ENCODE peak calls at places on chromosome 1, in five cellular contexts. One of them, this sample, is unnamed.

GRCh38 chr1:9315411-9316079 is 22.9 kb downstream of the SPSB1 start:
- DNase-seq in kidney: no peak
- DNase-seq in astrocyte of the spinal cord: peak
- DNase-seq in heart right ventricle: no peak
- DNase-seq in lower lobe of right lung: no peak
- DNase-seq in this sample: peak

GRCh38 chr1:39110325-39110851 is 84.2 kb downstream of the NDUFS5 start:
- DNase-seq in kidney: no peak
- DNase-seq in astrocyte of the spinal cord: peak
- DNase-seq in heart right ventricle: no peak
- DNase-seq in lower lobe of right lung: no peak
- DNase-seq in this sample: peak

GRCh38 chr1:39380036-39380435 is 111.4 kb upstream of the BMP8A start:
- DNase-seq in lower lobe of right lung: no peak
- DNase-seq in astrocyte of the spinal cord: no peak
- DNase-seq in heart right ventricle: no peak
- DNase-seq in kidney: no peak
- DNase-seq in this sample: no peak

GRCh38 chr1:160519542-160520435 is 3.3 kb downstream of the SLAMF6 start:
- DNase-seq in astrocyte of the spinal cord: no peak
- DNase-seq in heart right ventricle: no peak
- DNase-seq in kidney: no peak
- DNase-seq in lower lobe of right lung: no peak
- DNase-seq in this sample: peak

GRCh38 chr1:229251185-229251584 is 19.7 kb upstream of the RAB4A start:
- DNase-seq in lower lobe of right lung: no peak
- DNase-seq in heart right ventricle: no peak
- DNase-seq in astrocyte of the spinal cord: no peak
- DNase-seq in kidney: no peak
- DNase-seq in this sample: no peak

GRCh38 chr1:47180603-47181094 is 9.2 kb downstream of the PDZK1IP1 start:
- DNase-seq in heart right ventricle: no peak
- DNase-seq in astrocyte of the spinal cord: no peak
- DNase-seq in kidney: no peak
- DNase-seq in lower lobe of right lung: no peak
- DNase-seq in this sample: peak

GRCh38 chr1:220338759-220339158 is 66.5 kb upstream of the RAB3GAP2 start:
- DNase-seq in astrocyte of the spinal cord: no peak
- DNase-seq in kidney: no peak
- DNase-seq in heart right ventricle: no peak
- DNase-seq in lower lobe of right lung: no peak
- DNase-seq in this sample: no peak

GRCh38 chr1:164440222-164440621 is 118.8 kb upstream of the PBX1 start:
- DNase-seq in kidney: no peak
- DNase-seq in lower lobe of right lung: no peak
- DNase-seq in heart right ventricle: no peak
- DNase-seq in astrocyte of the spinal cord: peak
- DNase-seq in this sample: peak

GRCh38 chr1:185358957-185359356 is 41.9 kb upstream of the IVNS1ABP start:
- DNase-seq in kidney: no peak
- DNase-seq in heart right ventricle: no peak
- DNase-seq in lower lobe of right lung: no peak
- DNase-seq in astrocyte of the spinal cord: no peak
- DNase-seq in this sample: no peak

GRCh38 chr1:233105225-233105624 is 154.8 kb downstream of the NTPCR start:
- DNase-seq in heart right ventricle: no peak
- DNase-seq in lower lobe of right lung: no peak
- DNase-seq in kidney: no peak
- DNase-seq in astrocyte of the spinal cord: no peak
- DNase-seq in this sample: peak

DNA sequence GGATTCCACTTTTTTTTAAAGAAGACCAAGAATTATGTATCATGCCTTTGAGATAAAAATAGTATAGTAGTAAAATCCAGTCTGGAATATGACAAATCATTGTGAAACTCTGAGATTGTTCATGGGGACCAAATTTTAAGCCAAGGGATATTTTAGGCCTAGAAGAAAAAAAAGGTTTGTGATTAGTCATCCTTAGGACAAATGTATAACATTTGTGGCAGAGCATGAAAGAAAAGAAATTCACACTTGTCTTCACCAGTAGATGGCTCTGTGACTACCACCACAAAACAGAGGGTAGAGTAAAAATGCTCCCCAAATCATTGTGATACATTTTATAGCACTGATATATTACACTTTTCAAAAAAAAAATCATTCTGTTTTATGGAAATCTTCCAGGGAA is 226.1 kb downstream of the KCTD3 start:
- DNase-seq in lower lobe of right lung: no peak
- DNase-seq in astrocyte of the spinal cord: peak
- DNase-seq in kidney: no peak
- DNase-seq in heart right ventricle: no peak
- DNase-seq in this sample: peak
- TF ChIP-seq CTCF in lower lobe of right lung: no peak
- TF ChIP-seq CTCF in astrocyte of the spinal cord: peak
- TF ChIP-seq CTCF in kidney: no peak
- TF ChIP-seq CTCF in heart right ventricle: no peak
- TF ChIP-seq CTCF in this sample: peak

GRCh38 chr1:168636200-168636599 is 59.8 kb downstream of the XCL1 start:
- DNase-seq in astrocyte of the spinal cord: no peak
- DNase-seq in kidney: no peak
- DNase-seq in heart right ventricle: no peak
- DNase-seq in lower lobe of right lung: no peak
- DNase-seq in this sample: peak
- TF ChIP-seq CTCF in astrocyte of the spinal cord: peak
- TF ChIP-seq CTCF in kidney: peak
- TF ChIP-seq CTCF in heart right ventricle: peak
- TF ChIP-seq CTCF in lower lobe of right lung: peak
- TF ChIP-seq CTCF in this sample: peak

DNA sequence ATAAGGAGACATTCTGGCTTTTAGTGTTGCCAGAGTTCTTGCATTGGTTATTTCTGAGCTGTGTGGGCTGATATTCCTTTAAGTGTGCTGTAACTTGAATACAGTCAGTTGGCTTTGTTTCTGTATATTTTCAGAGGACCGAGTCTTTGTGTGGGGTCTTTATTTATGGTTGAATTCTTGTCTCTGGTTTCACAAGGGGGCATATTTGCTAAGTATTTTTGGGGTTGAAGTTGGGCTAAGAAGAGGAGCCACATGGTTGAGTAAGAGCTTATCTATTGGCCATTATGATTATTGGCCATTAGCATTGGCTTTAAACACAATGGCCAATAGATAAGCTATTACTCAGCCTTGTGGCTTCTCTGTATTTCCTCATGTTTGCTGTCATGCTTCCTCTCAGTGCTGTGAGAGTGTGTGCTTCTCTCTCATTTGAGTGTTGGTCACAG is 26.3 kb upstream of the PTGFR start:
- DNase-seq in heart right ventricle: no peak
- DNase-seq in astrocyte of the spinal cord: no peak
- DNase-seq in lower lobe of right lung: no peak
- DNase-seq in kidney: no peak
- DNase-seq in this sample: no peak
- TF ChIP-seq CTCF in heart right ventricle: no peak
- TF ChIP-seq CTCF in astrocyte of the spinal cord: no peak
- TF ChIP-seq CTCF in lower lobe of right lung: no peak
- TF ChIP-seq CTCF in kidney: no peak
- TF ChIP-seq CTCF in this sample: no peak

GRCh38 chr1:18041685-18042355 is 65.8 kb upstream of the IGSF21 start:
- DNase-seq in lower lobe of right lung: no peak
- DNase-seq in astrocyte of the spinal cord: no peak
- DNase-seq in kidney: no peak
- DNase-seq in heart right ventricle: no peak
- DNase-seq in this sample: peak
- TF ChIP-seq CTCF in lower lobe of right lung: no peak
- TF ChIP-seq CTCF in astrocyte of the spinal cord: no peak
- TF ChIP-seq CTCF in kidney: no peak
- TF ChIP-seq CTCF in heart right ventricle: peak
- TF ChIP-seq CTCF in this sample: no peak

DNA sequence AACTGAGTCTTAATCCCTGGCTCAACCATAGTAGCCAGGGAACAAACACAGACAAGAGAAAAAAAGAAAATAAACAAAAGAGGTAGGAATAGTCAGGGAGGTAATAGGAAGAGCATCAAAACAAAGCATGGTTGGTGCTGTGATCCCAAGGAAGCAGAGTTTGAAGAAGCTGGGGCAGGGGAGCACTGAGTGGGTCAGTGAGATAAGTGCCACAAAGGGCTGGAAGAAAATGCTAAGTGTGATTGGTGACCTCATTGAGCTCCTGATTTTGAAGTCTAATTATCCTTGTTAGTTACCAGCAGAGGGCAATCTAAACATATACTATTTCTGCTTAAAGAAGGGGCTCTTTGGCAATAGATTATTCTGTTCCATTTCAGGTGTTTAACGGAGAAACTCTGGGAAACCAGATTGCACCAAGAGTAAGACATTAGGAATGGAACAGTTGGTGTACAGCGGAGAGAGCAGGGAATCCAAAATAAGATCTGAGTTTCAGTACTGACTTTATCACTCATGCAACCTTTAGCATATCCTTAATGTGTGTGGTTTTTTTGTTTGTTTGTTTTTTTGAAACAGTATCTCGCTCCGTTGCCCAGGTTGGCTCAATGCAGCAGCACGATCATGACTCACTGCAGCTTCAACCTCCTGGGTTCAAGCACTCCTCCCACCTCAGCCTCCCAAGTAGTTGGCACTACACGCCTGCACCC is 30.7 kb upstream of the KIAA1614 start:
- DNase-seq in lower lobe of right lung: no peak
- DNase-seq in heart right ventricle: no peak
- DNase-seq in kidney: no peak
- DNase-seq in astrocyte of the spinal cord: peak
- DNase-seq in this sample: peak
- TF ChIP-seq CTCF in lower lobe of right lung: peak
- TF ChIP-seq CTCF in heart right ventricle: peak
- TF ChIP-seq CTCF in kidney: peak
- TF ChIP-seq CTCF in astrocyte of the spinal cord: peak
- TF ChIP-seq CTCF in this sample: peak

GRCh38 chr1:246805135-246805716 is 81.0 kb downstream of the SCCPDH start:
- DNase-seq in kidney: no peak
- DNase-seq in lower lobe of right lung: no peak
- DNase-seq in astrocyte of the spinal cord: no peak
- DNase-seq in heart right ventricle: no peak
- DNase-seq in this sample: peak

GRCh38 chr1:246803891-246804290 is 79.7 kb downstream of the SCCPDH start:
- DNase-seq in kidney: no peak
- DNase-seq in lower lobe of right lung: no peak
- DNase-seq in heart right ventricle: no peak
- DNase-seq in astrocyte of the spinal cord: no peak
- DNase-seq in this sample: no peak

GRCh38 chr1:246811985-246812384 is 87.8 kb downstream of the SCCPDH start:
- DNase-seq in heart right ventricle: no peak
- DNase-seq in lower lobe of right lung: no peak
- DNase-seq in kidney: no peak
- DNase-seq in astrocyte of the spinal cord: no peak
- DNase-seq in this sample: no peak

GRCh38 chr1:246814890-246815289 is 90.7 kb downstream of the SCCPDH start:
- DNase-seq in kidney: no peak
- DNase-seq in lower lobe of right lung: no peak
- DNase-seq in astrocyte of the spinal cord: no peak
- DNase-seq in heart right ventricle: no peak
- DNase-seq in this sample: no peak

DNA sequence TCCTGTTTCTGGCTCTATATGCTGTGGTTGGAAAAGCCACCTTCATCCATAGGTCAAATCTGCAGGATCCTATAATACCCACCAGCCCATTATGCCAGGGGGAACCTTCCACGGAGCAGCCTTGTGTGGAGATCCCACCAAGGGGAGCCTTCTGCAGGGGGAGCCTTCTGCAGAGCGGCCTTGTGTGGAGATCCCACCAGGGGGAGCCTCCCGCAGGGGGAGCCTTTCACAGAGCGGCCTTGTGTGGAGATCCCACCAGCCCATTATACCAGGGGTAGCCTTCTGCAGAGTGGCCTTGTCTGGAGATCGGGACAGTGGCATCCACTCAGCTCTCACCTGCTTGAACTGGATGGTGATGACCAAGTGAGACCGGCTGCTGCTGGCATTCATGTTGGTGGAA is 85.3 kb downstream of the SCCPDH start:
- DNase-seq in lower lobe of right lung: no peak
- DNase-seq in heart right ventricle: no peak
- DNase-seq in kidney: no peak
- DNase-seq in astrocyte of the spinal cord: no peak
- DNase-seq in this sample: no peak
- TF ChIP-seq CTCF in lower lobe of right lung: no peak
- TF ChIP-seq CTCF in heart right ventricle: no peak
- TF ChIP-seq CTCF in kidney: no peak
- TF ChIP-seq CTCF in astrocyte of the spinal cord: peak
- TF ChIP-seq CTCF in this sample: no peak